ENCODE peak calls at places on chromosomes 1 and 21, in four cellular contexts. V is CD4-positive, alpha-beta T cell; U is DND-41; K is pancreas. D is an unnamed sample. For H3K27me3, the result is how much of the 10 kb centered on the place peaks cover.

GRCh38 chr1:115160728-115161127 is 71.4 kb upstream of the TSPAN2 start:
- DNase-seq in K (no peak), V (no peak), U (no peak), D (no peak)

GRCh38 chr1:179973198-179974114 is 18.8 kb downstream of the CEP350 start:
- DNase-seq in V (no peak), K (no peak), U (no peak), D (no peak)

GRCh38 chr1:185960377-185961151 is 226.4 kb downstream of the HMCN1 start:
- DNase-seq in K (no peak), V (no peak), U (no peak), D (no peak)

GRCh38 chr1:18639335-18640055 is 8.8 kb downstream of the PAX7 start:
- DNase-seq in U (no peak), K (no peak), V (no peak), D (no peak)

GRCh38 chr1:245448858-245449534 is 294.2 kb downstream of the KIF26B start:
- DNase-seq in K (no peak), U (no peak), V (no peak), D (no peak)

GRCh38 chr1:247293047-247293446 is 37.2 kb downstream of the VN1R5 start:
- DNase-seq in V (no peak), K (no peak), U (no peak), D (no peak)

GRCh38 chr1:199778324-199778955 is 249.1 kb upstream of the NR5A2 start:
- DNase-seq in U (no peak), V (no peak), K (no peak), D (no peak)

GRCh38 chr1:111988377-111988742 is 1.1 kb downstream of the KCND3 start:
- DNase-seq in U (no peak), V (no peak), K (no peak), D (no peak)

GRCh38 chr1:25003457-25004190 is 73.5 kb upstream of the RUNX3 start:
- DNase-seq in V (no peak), U (no peak), K (no peak), D (no peak)

GRCh38 chr1:166297993-166298392 is 131.2 kb upstream of the FAM78B start:
- DNase-seq in V (no peak), U (no peak), K (no peak), D (no peak)

GRCh38 chr1:28282426-28283407 is 23.4 kb downstream of the SESN2 start:
- DNase-seq in U (no peak), K (no peak), V (no peak), D (peak)

GRCh38 chr1:42926235-42926869 is 32.3 kb downstream of the SLC2A1 start:
- DNase-seq in K (no peak), U (no peak), V (no peak), D (no peak)

GRCh38 chr1:8889925-8890785 is 11.7 kb upstream of the ENO1 start:
- DNase-seq in U (no peak), K (peak), V (no peak), D (no peak)

GRCh38 chr1:184910596-184910995 is 63.7 kb downstream of the NIBAN1 start:
- DNase-seq in V (no peak), K (peak), U (no peak), D (no peak)

GRCh38 chr1:37861151-37861550 is 1.8 kb upstream of the MTF1 start:
- DNase-seq in U (no peak), K (no peak), V (no peak), D (no peak)

GRCh38 chr1:29379438-29380073 is 143.2 kb downstream of the PTPRU start:
- DNase-seq in K (no peak), V (no peak), U (peak), D (peak)

GRCh38 chr1:85467929-85468540 is 3.1 kb upstream of the DDAH1 start:
- DNase-seq in V (no peak), U (no peak), K (no peak), D (no peak)

GRCh38 chr1:72007312-72007711 is 275.0 kb downstream of the NEGR1 start:
- DNase-seq in K (no peak), U (no peak), V (no peak), D (no peak)

GRCh38 chr1:97796716-97797115 is 124.1 kb downstream of the DPYD start:
- DNase-seq in U (no peak), K (no peak), V (no peak), D (no peak)

GRCh38 chr1:12152106-12152891 is 14.5 kb upstream of the TNFRSF1B start:
- DNase-seq in K (no peak), U (no peak), V (no peak), D (no peak)

GRCh38 chr21:34644815-34645214 is 24.0 kb upstream of the CLIC6 start:
- DNase-seq in U (no peak), V (no peak), K (peak), D (no peak)

GRCh38 chr1:38736399-38736798 is 123.2 kb downstream of the RRAGC start:
- DNase-seq in U (no peak), V (no peak), K (no peak), D (no peak)

GRCh38 chr1:1402081-1402900 is 3.2 kb upstream of the CCNL2 start:
- DNase-seq in K (peak), U (peak), V (no peak), D (no peak)

GRCh38 chr1:230843503-230844309 is 24.6 kb downstream of the C1orf198 start:
- DNase-seq in K (no peak), U (no peak), V (no peak), D (no peak)

GRCh38 chr1:190170321-190170720 is 307.3 kb downstream of the BRINP3 start:
- DNase-seq in V (no peak), K (no peak), U (no peak), D (no peak)

GRCh38 chr1:186574951-186575747 is 105.1 kb downstream of the PTGS2 start:
- DNase-seq in U (no peak), V (no peak), K (no peak), D (no peak)

GRCh38 chr1:228734881-228735801 is at the start of gene RHOU:
- DNase-seq in K (peak), U (peak), V (peak), D (peak)

GRCh38 chr1:8349473-8349865 is 31.6 kb downstream of the SLC45A1 start:
- DNase-seq in V (no peak), U (no peak), K (no peak), D (no peak)

GRCh38 chr21:34702341-34702807 is 33.6 kb downstream of the CLIC6 start:
- DNase-seq in V (no peak), U (no peak), K (no peak), D (no peak)

GRCh38 chr1:171898956-171899355 is 57.7 kb downstream of the DNM3 start:
- DNase-seq in V (no peak), K (no peak), U (no peak), D (no peak)

GRCh38 chr1:231702804-231703203 is 76.2 kb downstream of the DISC1 start:
- DNase-seq in U (no peak), K (no peak), V (no peak), D (no peak)

GRCh38 chr1:12047120-12047876 is 15.8 kb upstream of the TNFRSF8 start:
- DNase-seq in K (no peak), V (no peak), U (peak), D (peak)

GRCh38 chr1:186465956-186466355 is 5.0 kb upstream of the PDC start:
- DNase-seq in V (no peak), K (no peak), U (no peak), D (no peak)

GRCh38 chr1:7379445-7379971 is 391.6 kb upstream of the VAMP3 start:
- DNase-seq in K (no peak), U (no peak), V (no peak), D (no peak)

GRCh38 chr21:36452281-36452680 is 27.6 kb downstream of the CLDN14 start:
- DNase-seq in U (no peak), K (no peak), V (no peak), D (no peak)

GRCh38 chr1:16021681-16022080 is at the start of gene CLCNKA:
- DNase-seq in V (no peak), U (no peak), K (peak), D (no peak)
- H3K27me3 ChIP-seq in V (under half), U (under half), K (under half), D (under half)

GRCh38 chr1:33228935-33229487 is 27.3 kb upstream of the ZNF362 start:
- DNase-seq in U (no peak), V (no peak), K (no peak), D (no peak)
- H3K27me3 ChIP-seq in U (under half), V (under half), K (under half), D (under half)

GRCh38 chr1:148354284-148354869 is 128.7 kb downstream of the PPIAL4G start:
- DNase-seq in V (no peak), U (no peak), K (no peak), D (no peak)
- H3K27me3 ChIP-seq in V (under half), U (under half), K (under half), D (under half)

DNA sequence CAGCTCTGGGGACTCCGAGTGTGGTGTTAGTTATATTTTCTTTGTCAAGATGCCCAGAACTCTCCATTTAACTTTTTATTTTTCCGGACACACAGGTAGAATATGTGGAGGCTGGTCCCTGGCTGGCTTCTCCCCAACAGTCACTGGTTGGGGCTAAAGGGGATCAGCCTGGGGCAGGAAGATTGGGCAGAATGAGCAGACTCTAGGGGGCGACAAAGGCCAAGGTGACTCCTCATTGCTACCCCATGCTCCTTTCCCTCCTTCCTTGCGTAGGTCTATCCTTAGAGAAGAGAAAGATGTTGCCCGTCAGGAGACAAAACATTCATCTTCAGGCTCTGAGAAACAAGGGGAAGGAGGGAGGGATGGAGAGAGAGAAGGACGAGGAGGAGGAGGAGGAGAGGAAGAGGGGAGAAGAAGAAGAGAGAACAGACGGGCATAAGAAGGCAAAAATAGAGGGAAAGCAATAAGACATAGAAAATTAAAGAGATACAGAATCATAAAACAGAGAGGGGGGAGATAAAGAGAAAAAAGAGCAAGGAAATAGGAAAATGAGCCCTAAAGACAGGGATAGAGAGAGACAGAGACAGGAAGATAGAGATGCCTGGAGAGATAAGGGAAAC is 89.9 kb downstream of the FOXD2 start:
- DNase-seq in U (peak), V (no peak), K (no peak), D (no peak)
- H3K27me3 ChIP-seq in U (under half), V (under half), K (under half), D (under half)

DNA sequence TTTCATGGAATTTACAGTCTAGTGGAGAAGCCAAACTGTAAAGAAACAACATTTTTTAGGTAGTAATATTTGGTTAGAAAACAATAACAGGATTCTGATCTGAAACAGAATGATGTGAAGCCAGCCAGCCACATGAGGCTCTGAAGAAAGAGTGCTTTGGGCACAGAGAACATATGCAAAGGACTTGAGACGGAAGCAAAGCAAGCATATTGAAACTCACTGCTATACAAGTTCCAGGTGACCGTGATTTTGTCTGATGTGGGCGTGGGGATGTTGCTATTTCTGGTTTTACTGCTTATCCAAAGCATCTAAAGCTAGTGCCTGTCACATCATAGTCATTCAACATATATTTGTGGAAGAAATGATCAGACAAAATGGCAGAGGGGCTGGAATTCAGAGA is 14.7 kb downstream of the CRP start:
- DNase-seq in K (no peak), V (no peak), U (no peak), D (no peak)
- H3K27me3 ChIP-seq in K (under half), V (under half), U (under half), D (under half)

DNA sequence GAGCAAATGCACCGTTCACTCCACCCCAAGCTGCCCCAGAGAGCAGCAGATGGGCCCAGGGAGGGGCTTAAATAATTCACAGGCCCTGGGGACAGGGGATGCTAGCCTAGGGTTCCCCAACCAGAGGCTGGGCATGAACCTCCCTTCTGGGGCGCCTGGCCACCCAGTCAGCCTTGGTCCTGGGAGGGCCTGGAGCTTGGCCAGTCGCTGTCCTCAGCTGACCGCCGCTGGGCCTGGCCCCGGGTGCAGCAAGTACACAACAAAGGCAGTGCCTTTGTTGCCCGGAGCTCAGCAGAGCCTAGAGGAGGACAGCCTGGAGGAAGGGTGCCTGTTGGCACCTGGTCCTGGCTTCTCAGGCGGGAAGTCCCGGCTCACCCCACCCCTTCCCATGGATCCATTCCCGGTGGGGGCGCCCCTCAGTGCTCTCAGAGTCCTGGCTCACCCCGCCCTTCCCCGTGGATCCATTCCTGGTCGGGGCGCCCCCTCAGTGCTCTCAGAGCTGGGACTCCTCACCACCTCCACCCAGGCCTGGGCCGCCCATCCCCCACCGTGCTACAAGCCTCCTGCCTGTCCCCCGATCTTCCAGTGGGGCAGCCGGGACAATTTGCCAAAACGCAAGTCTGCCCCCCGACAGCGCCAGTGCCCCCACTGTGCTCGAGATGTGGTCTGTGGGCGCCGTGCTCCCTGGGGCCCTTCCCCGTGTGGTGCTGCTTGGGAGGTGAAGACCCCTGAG is 23.3 kb upstream of the PLCH2 start:
- DNase-seq in K (no peak), V (no peak), U (no peak), D (no peak)
- H3K27me3 ChIP-seq in K (under half), V (under half), U (under half), D (under half)

D was measured in CD4-positive, CD25-positive, alpha-beta regulatory T cell.